ENCODE peak calls at places on chromosomes 1 and 21, in four cellular contexts. Q, P, E and O are unnamed samples.

GRCh38 chr1:43531906-43532584 is 1.4 kb downstream of the PTPRF start:
- DNase-seq in Q (no peak), P (no peak), E (no peak), O (no peak)

GRCh38 chr1:150551784-150552691 is 2.8 kb downstream of the ADAMTSL4 start:
- DNase-seq in Q (peak; percentile 91), P (no peak), E (no peak), O (no peak)

GRCh38 chr1:232630047-232630893 is at the start of gene SIPA1L2:
- DNase-seq in Q (peak; percentile 52), P (peak; percentile 99), E (peak; percentile 77), O (peak; percentile 99)

GRCh38 chr1:117569956-117570355 is 35.9 kb upstream of the TENT5C start:
- DNase-seq in Q (no peak), P (no peak), E (no peak), O (no peak)

GRCh38 chr1:91712981-91713841 is 172.7 kb downstream of the TGFBR3 start:
- DNase-seq in Q (no peak), P (no peak), E (no peak), O (no peak)

GRCh38 chr1:91747666-91748065 is 138.3 kb downstream of the TGFBR3 start:
- DNase-seq in Q (no peak), P (no peak), E (no peak), O (no peak)

GRCh38 chr1:89610457-89610991 is 22.4 kb upstream of the LRRC8C start:
- DNase-seq in Q (no peak), P (no peak), E (no peak), O (no peak)

GRCh38 chr1:234987415-234988159 is 141.1 kb downstream of the TOMM20 start:
- DNase-seq in Q (peak; percentile 95), P (no peak), E (no peak), O (no peak)

GRCh38 chr1:11652203-11652780 is 1.9 kb downstream of the FBXO2 start:
- DNase-seq in Q (no peak), P (no peak), E (no peak), O (no peak)

GRCh38 chr1:23643668-23644554 is 47.7 kb upstream of the RPL11 start:
- DNase-seq in Q (no peak), P (no peak), E (no peak), O (no peak)

GRCh38 chr1:223718850-223719249 is 6.5 kb downstream of the CAPN2 start:
- DNase-seq in Q (no peak), P (no peak), E (no peak), O (no peak)
- TF ChIP-seq POLR2A in Q (no peak), P (no peak), E (no peak), O (no peak)

GRCh38 chr1:111517464-111518225 is 14.2 kb upstream of the ADORA3 start:
- DNase-seq in Q (no peak), P (no peak), E (no peak), O (no peak)

GRCh38 chr1:111515291-111516007 is 12.0 kb upstream of the ADORA3 start:
- DNase-seq in Q (no peak), P (no peak), E (no peak), O (no peak)

GRCh38 chr1:111513410-111514020 is 10.1 kb upstream of the ADORA3 start:
- DNase-seq in Q (peak; percentile 39), P (no peak), E (no peak), O (no peak)

GRCh38 chr1:111512132-111512874 is 8.9 kb upstream of the ADORA3 start:
- DNase-seq in Q (no peak), P (no peak), E (no peak), O (no peak)

DNA sequence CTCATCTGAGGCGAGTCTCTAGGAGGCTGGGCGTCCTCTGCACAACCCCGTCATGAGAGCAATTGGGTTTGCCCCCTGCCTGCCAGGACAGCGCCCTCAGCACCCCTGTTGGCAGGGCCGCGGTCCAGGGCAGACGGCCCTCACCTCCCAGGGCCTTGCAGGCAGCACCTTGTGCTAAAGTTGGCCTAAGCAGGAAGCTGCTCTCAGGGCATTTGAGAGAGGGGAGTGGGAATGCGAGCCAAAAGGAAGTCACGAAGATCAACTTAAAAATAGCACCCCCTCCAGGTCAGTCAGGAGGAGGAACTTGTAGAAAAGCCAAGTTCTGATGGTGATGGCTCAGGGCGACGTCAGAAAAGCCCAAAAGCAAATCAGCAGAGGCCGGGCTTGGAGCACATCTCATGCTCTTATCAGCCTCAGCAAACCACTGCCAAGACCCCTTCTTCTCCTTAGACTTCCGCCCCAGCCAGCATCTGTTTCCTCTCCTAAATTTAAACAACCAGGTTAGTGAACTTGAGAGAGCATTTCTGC is 12.6 kb upstream of the ADORA3 start:
- DNase-seq in Q (no peak), P (peak; percentile 41), E (peak; percentile 17), O (no peak)
- TF ChIP-seq POLR2AphosphoS5 in Q (no peak), P (no peak), E (no peak), O (no peak)

GRCh38 chr21:43916691-43917514 is 51.9 kb downstream of the AGPAT3 start:
- DNase-seq in Q (no peak), P (peak; percentile 67), E (no peak), O (peak; percentile 79)
- TF ChIP-seq TAF1 in Q (no peak), P (peak; percentile 20), E (no peak), O (no peak)

DNA sequence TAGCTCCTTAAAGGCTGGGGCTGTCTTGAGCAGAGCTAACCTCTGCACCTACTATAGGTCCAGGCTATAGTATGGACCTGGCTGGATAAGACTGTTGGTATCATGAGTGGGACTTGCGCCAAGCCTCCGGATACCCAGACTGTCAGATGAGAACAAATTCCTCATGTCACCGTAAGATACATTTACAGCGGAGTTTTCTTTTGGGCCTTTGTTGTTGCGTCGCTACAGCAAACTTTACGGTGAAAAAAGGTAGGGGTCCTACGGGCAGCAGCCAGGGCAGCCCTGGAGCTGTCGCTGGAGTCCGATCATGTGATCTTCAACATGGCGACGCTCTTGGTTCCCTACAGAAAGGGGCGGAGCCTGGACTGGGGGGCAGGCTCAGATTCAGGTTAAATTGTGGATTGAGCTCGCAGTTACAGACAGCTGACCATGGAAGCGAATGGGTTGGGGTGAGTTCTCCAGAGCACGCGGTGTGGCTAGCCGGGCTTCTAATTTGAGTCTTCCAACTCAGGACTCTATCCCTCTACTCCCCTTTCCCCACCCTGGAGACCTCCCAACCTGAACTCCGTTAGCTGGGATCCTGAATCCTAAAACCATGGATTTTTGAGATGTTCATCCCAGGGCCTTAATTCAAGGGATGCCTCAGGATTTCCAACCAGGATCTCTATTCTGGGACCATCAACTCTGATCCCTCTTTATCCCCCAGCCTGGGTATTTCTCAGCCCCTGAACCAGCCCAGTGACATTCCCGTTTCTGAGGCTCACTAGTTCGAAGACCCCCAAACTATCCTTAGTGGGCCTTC is at the start of gene UROD:
- DNase-seq in Q (peak; percentile 94), P (peak; percentile 85), E (peak; percentile 94), O (peak; percentile 84)
- TF ChIP-seq POLR2A in Q (peak; percentile 96), P (peak; percentile 91), E (peak; percentile 86), O (peak; percentile 82)

GRCh38 chr1:60984066-60984799 is 98.1 kb upstream of the NFIA start:
- DNase-seq in Q (no peak), P (no peak), E (no peak), O (no peak)
- TF ChIP-seq POLR2AphosphoS5 in Q (no peak), P (no peak), E (no peak), O (no peak)

DNA sequence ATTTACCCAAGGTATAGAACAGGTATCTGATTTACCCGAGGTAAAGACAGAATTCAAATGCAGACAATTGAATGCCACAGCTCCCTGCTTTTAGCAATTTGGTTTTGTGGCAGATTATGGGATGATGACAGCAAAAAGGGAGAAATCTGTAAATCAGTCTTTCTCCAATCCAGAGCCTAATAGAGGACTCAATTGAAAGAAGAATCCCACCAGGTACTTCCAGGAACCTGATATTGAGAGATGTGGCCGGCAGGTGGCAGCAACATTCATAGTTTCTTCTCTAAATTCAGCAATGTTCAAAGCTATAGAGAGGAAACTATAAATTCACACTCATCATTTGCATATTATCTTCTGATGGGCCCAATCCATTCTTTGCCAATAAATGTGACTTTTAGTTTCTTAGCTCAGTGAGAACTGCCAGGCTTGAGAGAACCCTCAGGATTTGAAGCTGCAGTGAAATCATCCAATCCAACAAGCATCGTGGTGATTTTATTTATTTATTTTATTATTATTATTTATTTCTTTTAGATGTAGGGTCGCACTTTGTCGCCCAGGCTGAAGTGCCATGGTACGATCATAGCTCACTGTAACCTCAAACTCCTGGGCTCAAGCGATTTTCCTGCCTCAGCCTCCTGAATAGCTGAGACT is 9.8 kb upstream of the PHACTR4 start:
- DNase-seq in Q (peak; percentile 52), P (peak; percentile 37), E (no peak), O (no peak)
- TF ChIP-seq TAF1 in Q (no peak), P (no peak), E (no peak), O (no peak)